ENCODE peak calls at places on chromosomes 1 and 21, in five cellular contexts. P, B, Q, M and N are unnamed samples. For H3K9me3, the result is how much of the 10 kb centered on the place peaks cover.

GRCh38 chr1:42942444-42942843 is 16.2 kb downstream of the SLC2A1 start:
- DNase-seq in P (peak), B (no peak), Q (no peak), M (no peak), N (no peak)

GRCh38 chr1:37176269-37176668 is 142.0 kb upstream of the GRIK3 start:
- DNase-seq in P (no peak), B (no peak), Q (no peak), M (no peak), N (no peak)

GRCh38 chr1:31552489-31552888 is 23.8 kb upstream of the TINAGL1 start:
- DNase-seq in P (no peak), B (no peak), Q (no peak), M (no peak), N (no peak)

GRCh38 chr1:218669431-218669830 is 324.3 kb downstream of the TGFB2 start:
- DNase-seq in P (no peak), B (no peak), Q (no peak), M (no peak), N (no peak)

GRCh38 chr1:19765623-19766022 is 34.1 kb downstream of the TMCO4 start:
- DNase-seq in P (no peak), B (peak), Q (peak), M (no peak), N (no peak)

GRCh38 chr1:110634086-110634454 is 27.9 kb upstream of the KCNA2 start:
- DNase-seq in P (no peak), B (no peak), Q (no peak), M (no peak), N (no peak)

GRCh38 chr1:151540982-151541377 is 871 bp downstream of the TUFT1 start:
- DNase-seq in P (no peak), B (peak), Q (no peak), M (peak), N (no peak)

GRCh38 chr1:204011426-204011825 is 61.5 kb upstream of the SOX13 start:
- DNase-seq in P (no peak), B (no peak), Q (no peak), M (no peak), N (no peak)

GRCh38 chr1:179142889-179143299 is 61.0 kb downstream of the TOR3A start:
- DNase-seq in P (no peak), B (peak), Q (peak), M (no peak), N (no peak)

GRCh38 chr1:204545202-204545601 is 29.0 kb downstream of the MDM4 start:
- DNase-seq in P (no peak), B (peak), Q (no peak), M (no peak), N (no peak)

GRCh38 chr1:231611111-231611510 is 15.5 kb upstream of the DISC1 start:
- DNase-seq in P (no peak), B (no peak), Q (no peak), M (no peak), N (no peak)

GRCh38 chr1:109909531-109909930 is 1.1 kb upstream of the CSF1 start:
- DNase-seq in P (no peak), B (no peak), Q (no peak), M (no peak), N (no peak)

GRCh38 chr1:51147394-51147793 is 45.4 kb downstream of the C1orf185 start:
- DNase-seq in P (no peak), B (no peak), Q (no peak), M (no peak), N (no peak)

GRCh38 chr1:165456861-165457260 is 11.9 kb upstream of the RXRG start:
- DNase-seq in P (no peak), B (no peak), Q (no peak), M (no peak), N (no peak)

GRCh38 chr1:116514708-116515525 is 55.9 kb downstream of the CD58 start:
- DNase-seq in P (no peak), B (no peak), Q (no peak), M (no peak), N (no peak)

GRCh38 chr1:2247760-2248126 is 19.6 kb downstream of the SKI start:
- DNase-seq in P (peak), B (no peak), Q (no peak), M (no peak), N (no peak)

GRCh38 chr1:185213086-185213485 is 56.1 kb downstream of the SWT1 start:
- DNase-seq in P (no peak), B (peak), Q (no peak), M (no peak), N (no peak)

GRCh38 chr1:21021311-21021710 is 155.4 kb downstream of the EIF4G3 start:
- DNase-seq in P (no peak), B (no peak), Q (no peak), M (no peak), N (no peak)

GRCh38 chr21:39125752-39126485 is 57.3 kb downstream of the PSMG1 start:
- DNase-seq in P (peak), B (peak), Q (peak), M (peak), N (peak)

GRCh38 chr1:204420039-204421004 is 8.7 kb upstream of the PPP1R15B start:
- DNase-seq in P (no peak), B (peak), Q (no peak), M (no peak), N (no peak)

GRCh38 chr21:33940164-33940563 is 24.6 kb upstream of the ATP5PO start:
- DNase-seq in P (no peak), B (no peak), Q (no peak), M (no peak), N (no peak)

GRCh38 chr1:162689745-162690671 is 57.7 kb downstream of the DDR2 start:
- DNase-seq in P (no peak), B (peak), Q (no peak), M (no peak), N (no peak)

GRCh38 chr1:247100676-247101279 is 3.4 kb downstream of the ZNF669 start:
- DNase-seq in P (no peak), B (no peak), Q (no peak), M (no peak), N (no peak)

GRCh38 chr1:247096958-247097357 is 7.2 kb downstream of the ZNF669 start:
- DNase-seq in P (no peak), B (no peak), Q (no peak), M (no peak), N (no peak)

GRCh38 chr1:247096112-247096511 is 8.0 kb downstream of the ZNF669 start:
- DNase-seq in P (no peak), B (no peak), Q (no peak), M (no peak), N (no peak)

GRCh38 chr1:247102381-247102780 is 1.8 kb downstream of the ZNF669 start:
- DNase-seq in P (no peak), B (peak), Q (no peak), M (no peak), N (no peak)

GRCh38 chr1:247096544-247096943 is 7.6 kb downstream of the ZNF669 start:
- DNase-seq in P (no peak), B (no peak), Q (no peak), M (no peak), N (no peak)
- H3K9me3 ChIP-seq in P (under half), B (under half), Q (under half), M (under half), N (under half)

DNA sequence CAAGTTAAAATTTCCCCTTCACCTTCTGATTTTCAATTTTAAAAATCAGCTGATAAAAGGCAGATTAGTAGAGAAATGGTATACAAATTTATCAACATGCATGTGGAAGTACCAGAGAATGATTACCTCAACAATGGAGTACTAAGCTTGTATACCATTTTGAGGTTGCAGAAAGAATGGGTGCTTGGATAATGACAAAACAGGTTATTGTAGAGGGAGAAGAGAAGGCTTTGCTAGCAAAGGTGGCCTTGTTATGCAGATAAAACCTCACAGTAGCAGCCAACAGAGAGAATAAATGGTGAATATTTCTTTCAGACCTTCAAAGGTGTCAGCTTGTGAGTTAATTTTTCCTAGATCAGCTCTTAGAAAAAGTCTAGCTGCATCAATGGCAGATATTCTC is 1174.9 kb upstream of the ADGRL4 start:
- DNase-seq in P (no peak), B (no peak), Q (no peak), M (no peak), N (no peak)
- H3K9me3 ChIP-seq in P (under half), B (under half), Q (under half), M (under half), N (under half)

GRCh38 chr1:4611708-4612349 is 42.6 kb upstream of the AJAP1 start:
- DNase-seq in P (peak), B (no peak), Q (no peak), M (no peak), N (no peak)

GRCh38 chr1:4614371-4615137 is 39.9 kb upstream of the AJAP1 start:
- DNase-seq in P (peak), B (no peak), Q (no peak), M (no peak), N (no peak)

GRCh38 chr1:4613606-4614370 is 40.6 kb upstream of the AJAP1 start:
- DNase-seq in P (peak), B (no peak), Q (no peak), M (no peak), N (no peak)

GRCh38 chr1:4615138-4615470 is 39.3 kb upstream of the AJAP1 start:
- DNase-seq in P (peak), B (no peak), Q (no peak), M (no peak), N (no peak)

DNA sequence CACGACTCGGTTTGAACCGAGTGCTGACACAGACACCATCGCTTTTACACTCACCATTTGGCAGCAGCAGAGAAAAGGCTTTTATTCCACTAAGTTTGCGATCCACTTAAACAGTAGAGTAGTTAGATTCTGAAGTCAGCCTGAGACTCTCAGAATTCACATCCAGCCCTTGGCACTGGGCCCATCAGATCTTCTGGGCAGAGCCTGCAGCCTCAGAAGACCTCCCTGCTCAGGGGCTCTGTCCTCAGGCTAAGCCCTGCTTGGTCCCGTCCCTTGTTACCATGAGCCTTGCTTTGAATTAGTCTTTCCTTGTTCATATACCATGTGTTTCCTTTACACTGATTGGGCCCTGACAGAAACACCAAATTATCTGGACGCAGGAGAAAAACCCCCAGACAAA is 41.4 kb upstream of the AJAP1 start:
- DNase-seq in P (peak), B (no peak), Q (no peak), M (no peak), N (no peak)
- H3K9me3 ChIP-seq in P (under half), B (under half), Q (under half), M (under half), N (under half)

GRCh38 chr1:170445096-170445495 is 86.9 kb upstream of the GORAB start:
- DNase-seq in P (no peak), B (peak), Q (no peak), M (no peak), N (no peak)

GRCh38 chr1:170448661-170449158 is 83.3 kb upstream of the GORAB start:
- DNase-seq in P (no peak), B (no peak), Q (no peak), M (no peak), N (no peak)
- H3K9me3 ChIP-seq in P (under half), B (under half), Q (under half), M (under half), N (under half)

GRCh38 chr1:18491168-18491567 is 10.4 kb downstream of the KLHDC7A start:
- DNase-seq in P (no peak), B (no peak), Q (no peak), M (no peak), N (no peak)

GRCh38 chr1:18495635-18496034 is 14.9 kb downstream of the KLHDC7A start:
- DNase-seq in P (no peak), B (no peak), Q (no peak), M (no peak), N (no peak)

GRCh38 chr1:18489417-18490143 is 8.8 kb downstream of the KLHDC7A start:
- DNase-seq in P (no peak), B (no peak), Q (no peak), M (no peak), N (no peak)

GRCh38 chr1:18494304-18494703 is 13.6 kb downstream of the KLHDC7A start:
- DNase-seq in P (no peak), B (no peak), Q (no peak), M (no peak), N (no peak)
- H3K9me3 ChIP-seq in P (under half), B (under half), Q (under half), M (under half), N (under half)